ENCODE peak calls at places on chromosomes 5 and 9, in six cellular contexts. One of them, this sample, is unnamed. For H3K36me3, the result is how much of the 10 kb centered on the place peaks cover.

GRCh38 chr9:24413651-24414050 is 132.0 kb downstream of the IZUMO3 start:
- DNase-seq in HepG2: no peak
- DNase-seq in spleen: no peak
- DNase-seq in A673: no peak
- DNase-seq in body of pancreas: no peak
- DNase-seq in heart left ventricle: no peak
- DNase-seq in this sample: no peak

GRCh38 chr9:83630938-83631457 is 8.1 kb downstream of the IDNK start:
- DNase-seq in HepG2: no peak
- DNase-seq in A673: peak
- DNase-seq in spleen: no peak
- DNase-seq in heart left ventricle: no peak
- DNase-seq in body of pancreas: no peak
- DNase-seq in this sample: peak

GRCh38 chr9:123614503-123615258 is 258.7 kb downstream of the CRB2 start:
- DNase-seq in HepG2: no peak
- DNase-seq in heart left ventricle: no peak
- DNase-seq in A673: no peak
- DNase-seq in body of pancreas: no peak
- DNase-seq in spleen: no peak
- DNase-seq in this sample: no peak

GRCh38 chr5:36607114-36607561 is 732 bp downstream of the SLC1A3 start:
- DNase-seq in spleen: no peak
- DNase-seq in body of pancreas: peak
- DNase-seq in A673: peak
- DNase-seq in heart left ventricle: peak
- DNase-seq in HepG2: no peak
- DNase-seq in this sample: peak

GRCh38 chr9:22446589-22446949 is at the start of gene DMRTA1:
- DNase-seq in HepG2: no peak
- DNase-seq in body of pancreas: peak
- DNase-seq in spleen: peak
- DNase-seq in A673: peak
- DNase-seq in heart left ventricle: peak
- DNase-seq in this sample: peak

GRCh38 chr9:113644321-113644720 is 180.8 kb downstream of the RGS3 start:
- DNase-seq in heart left ventricle: no peak
- DNase-seq in A673: no peak
- DNase-seq in body of pancreas: no peak
- DNase-seq in spleen: no peak
- DNase-seq in HepG2: no peak
- DNase-seq in this sample: no peak

GRCh38 chr9:121345070-121345469 is 25.0 kb downstream of the STOM start:
- DNase-seq in heart left ventricle: no peak
- DNase-seq in HepG2: no peak
- DNase-seq in spleen: no peak
- DNase-seq in body of pancreas: no peak
- DNase-seq in A673: peak
- DNase-seq in this sample: peak

GRCh38 chr9:114950761-114951160 is 20.4 kb upstream of the TNFSF8 start:
- DNase-seq in A673: no peak
- DNase-seq in spleen: no peak
- DNase-seq in heart left ventricle: no peak
- DNase-seq in HepG2: no peak
- DNase-seq in body of pancreas: no peak
- DNase-seq in this sample: no peak

GRCh38 chr9:1875921-1876448 is 139.2 kb upstream of the SMARCA2 start:
- DNase-seq in A673: no peak
- DNase-seq in body of pancreas: no peak
- DNase-seq in HepG2: no peak
- DNase-seq in spleen: peak
- DNase-seq in heart left ventricle: no peak
- DNase-seq in this sample: no peak

GRCh38 chr9:95452176-95452575 is 64.6 kb downstream of the PTCH1 start:
- DNase-seq in spleen: no peak
- DNase-seq in heart left ventricle: no peak
- DNase-seq in A673: no peak
- DNase-seq in body of pancreas: no peak
- DNase-seq in HepG2: no peak
- DNase-seq in this sample: no peak

GRCh38 chr5:179326176-179326997 is 18.9 kb downstream of the ADAMTS2 start:
- DNase-seq in spleen: peak
- DNase-seq in A673: no peak
- DNase-seq in heart left ventricle: peak
- DNase-seq in HepG2: no peak
- DNase-seq in body of pancreas: no peak
- DNase-seq in this sample: no peak

GRCh38 chr5:59798862-59799667 is 94.5 kb downstream of the PDE4D start:
- DNase-seq in heart left ventricle: peak
- DNase-seq in A673: peak
- DNase-seq in HepG2: no peak
- DNase-seq in body of pancreas: no peak
- DNase-seq in spleen: no peak
- DNase-seq in this sample: no peak

GRCh38 chr5:141605523-141606277 is 13.1 kb downstream of the DIAPH1 start:
- DNase-seq in spleen: peak
- DNase-seq in body of pancreas: no peak
- DNase-seq in HepG2: no peak
- DNase-seq in heart left ventricle: peak
- DNase-seq in A673: no peak
- DNase-seq in this sample: no peak

GRCh38 chr5:135266975-135267374 is 132.1 kb downstream of the MACROH2A1 start:
- DNase-seq in HepG2: no peak
- DNase-seq in heart left ventricle: no peak
- DNase-seq in body of pancreas: no peak
- DNase-seq in spleen: no peak
- DNase-seq in A673: no peak
- DNase-seq in this sample: no peak

GRCh38 chr5:134138416-134139376 is 24.2 kb downstream of the TCF7 start:
- DNase-seq in HepG2: no peak
- DNase-seq in A673: no peak
- DNase-seq in body of pancreas: peak
- DNase-seq in spleen: peak
- DNase-seq in heart left ventricle: peak
- DNase-seq in this sample: no peak

GRCh38 chr9:115226152-115226551 is 108.2 kb upstream of the TNC start:
- DNase-seq in heart left ventricle: no peak
- DNase-seq in spleen: no peak
- DNase-seq in body of pancreas: no peak
- DNase-seq in HepG2: no peak
- DNase-seq in A673: no peak
- DNase-seq in this sample: no peak

DNA sequence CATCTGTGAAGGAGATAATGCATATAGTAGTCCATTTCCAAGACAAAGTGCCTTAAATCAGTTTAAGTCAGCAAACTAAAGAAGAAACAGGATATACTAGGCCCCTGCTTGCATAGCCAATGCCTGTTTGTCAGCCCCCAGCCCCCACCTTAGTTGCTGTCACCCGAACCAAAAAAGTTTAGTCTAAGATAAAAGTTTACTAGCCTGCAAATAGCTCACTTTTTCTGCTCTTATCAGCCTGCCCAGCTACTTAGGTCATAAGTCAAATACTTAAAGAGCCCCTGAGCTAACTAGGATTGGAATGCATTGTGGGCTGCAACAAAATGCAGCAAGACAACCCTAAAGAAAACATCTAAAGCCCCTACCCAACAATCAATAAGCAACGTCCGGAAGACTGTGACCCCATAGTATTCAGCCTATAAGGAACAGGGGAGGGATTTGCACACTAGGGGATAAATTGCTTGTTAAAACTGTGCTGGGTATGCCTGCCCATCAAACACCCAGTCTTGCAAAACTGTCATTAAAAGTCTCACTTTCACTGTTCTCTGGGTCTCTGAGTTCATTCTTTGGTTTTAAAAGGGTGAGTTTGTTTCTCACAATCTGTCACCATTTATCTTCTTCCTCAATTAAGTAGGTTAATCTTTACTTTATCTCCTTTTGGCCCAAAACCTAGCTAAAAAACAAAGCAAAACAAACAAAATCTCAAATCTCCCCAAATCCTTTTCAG is 92.4 kb upstream of the CEP78 start:
- DNase-seq in A673: no peak
- DNase-seq in spleen: no peak
- DNase-seq in HepG2: no peak
- DNase-seq in body of pancreas: no peak
- DNase-seq in heart left ventricle: no peak
- DNase-seq in this sample: no peak
- H3K27ac ChIP-seq in A673: no peak
- H3K27ac ChIP-seq in spleen: no peak
- H3K27ac ChIP-seq in HepG2: no peak
- H3K27ac ChIP-seq in body of pancreas: peak
- H3K27ac ChIP-seq in heart left ventricle: no peak
- H3K27ac ChIP-seq in this sample: no peak

GRCh38 chr9:130002320-130002719 is 40.7 kb downstream of the FNBP1 start:
- DNase-seq in heart left ventricle: no peak
- DNase-seq in spleen: no peak
- DNase-seq in A673: no peak
- DNase-seq in body of pancreas: no peak
- DNase-seq in HepG2: no peak
- DNase-seq in this sample: no peak

GRCh38 chr9:130008577-130008976 is 34.4 kb downstream of the FNBP1 start:
- DNase-seq in heart left ventricle: no peak
- DNase-seq in spleen: no peak
- DNase-seq in HepG2: peak
- DNase-seq in body of pancreas: no peak
- DNase-seq in A673: no peak
- DNase-seq in this sample: no peak

GRCh38 chr9:130001185-130001584 is 41.8 kb downstream of the FNBP1 start:
- DNase-seq in HepG2: no peak
- DNase-seq in spleen: no peak
- DNase-seq in heart left ventricle: no peak
- DNase-seq in body of pancreas: no peak
- DNase-seq in A673: no peak
- DNase-seq in this sample: no peak

GRCh38 chr9:129999123-129999510 is 43.9 kb downstream of the FNBP1 start:
- DNase-seq in spleen: no peak
- DNase-seq in heart left ventricle: no peak
- DNase-seq in body of pancreas: no peak
- DNase-seq in HepG2: no peak
- DNase-seq in A673: no peak
- DNase-seq in this sample: no peak

GRCh38 chr9:130003943-130004552 is 38.9 kb downstream of the FNBP1 start:
- DNase-seq in heart left ventricle: no peak
- DNase-seq in body of pancreas: no peak
- DNase-seq in spleen: no peak
- DNase-seq in HepG2: no peak
- DNase-seq in A673: no peak
- DNase-seq in this sample: no peak
- H3K4me3 ChIP-seq in heart left ventricle: no peak
- H3K4me3 ChIP-seq in body of pancreas: no peak
- H3K4me3 ChIP-seq in spleen: no peak
- H3K4me3 ChIP-seq in HepG2: no peak
- H3K4me3 ChIP-seq in A673: no peak
- H3K4me3 ChIP-seq in this sample: no peak

GRCh38 chr9:18837402-18837801 is 195.6 kb downstream of the SAXO1 start:
- DNase-seq in HepG2: no peak
- DNase-seq in body of pancreas: no peak
- DNase-seq in heart left ventricle: no peak
- DNase-seq in A673: no peak
- DNase-seq in spleen: no peak
- DNase-seq in this sample: no peak

GRCh38 chr9:18829066-18829465 is 203.9 kb downstream of the SAXO1 start:
- DNase-seq in body of pancreas: no peak
- DNase-seq in HepG2: no peak
- DNase-seq in A673: no peak
- DNase-seq in heart left ventricle: no peak
- DNase-seq in spleen: no peak
- DNase-seq in this sample: no peak

GRCh38 chr9:18829858-18830257 is 203.2 kb downstream of the SAXO1 start:
- DNase-seq in HepG2: no peak
- DNase-seq in spleen: no peak
- DNase-seq in heart left ventricle: no peak
- DNase-seq in A673: no peak
- DNase-seq in body of pancreas: no peak
- DNase-seq in this sample: no peak

GRCh38 chr9:18834740-18835361 is 198.2 kb downstream of the SAXO1 start:
- DNase-seq in HepG2: no peak
- DNase-seq in spleen: no peak
- DNase-seq in heart left ventricle: no peak
- DNase-seq in body of pancreas: no peak
- DNase-seq in A673: no peak
- DNase-seq in this sample: no peak
- H3K36me3 ChIP-seq in HepG2: under half
- H3K36me3 ChIP-seq in spleen: under half
- H3K36me3 ChIP-seq in heart left ventricle: under half
- H3K36me3 ChIP-seq in body of pancreas: under half
- H3K36me3 ChIP-seq in A673: under half
- H3K36me3 ChIP-seq in this sample: under half

DNA sequence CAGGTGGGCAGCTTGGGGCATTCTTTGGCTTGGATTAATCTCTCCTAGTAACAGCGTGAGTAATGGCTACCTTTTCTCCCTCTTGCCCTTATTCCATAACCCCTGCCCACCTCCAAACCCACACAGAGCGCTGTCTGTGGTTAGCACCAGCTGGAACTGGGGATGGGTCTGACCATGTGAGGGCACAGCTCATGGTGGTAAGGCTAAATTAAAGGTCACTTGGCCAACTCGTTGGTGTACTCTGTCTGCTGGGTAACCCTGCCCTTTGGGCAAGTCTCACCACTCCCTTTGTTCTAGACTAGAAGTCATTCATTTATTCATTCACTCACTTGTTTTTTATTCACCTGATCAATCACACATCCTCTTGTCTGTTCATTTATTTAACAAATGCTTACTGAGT is 27.8 kb downstream of the PPARGC1B start:
- DNase-seq in A673: no peak
- DNase-seq in body of pancreas: no peak
- DNase-seq in HepG2: no peak
- DNase-seq in spleen: peak
- DNase-seq in heart left ventricle: no peak
- DNase-seq in this sample: no peak
- H3K27ac ChIP-seq in A673: no peak
- H3K27ac ChIP-seq in body of pancreas: no peak
- H3K27ac ChIP-seq in HepG2: no peak
- H3K27ac ChIP-seq in spleen: no peak
- H3K27ac ChIP-seq in heart left ventricle: no peak
- H3K27ac ChIP-seq in this sample: no peak

This sample was measured in SJCRH30.